ENCODE peak calls at places on chromosome 6, in seven cellular contexts. One of them, this sample, is unnamed.

GRCh38 chr6:1468126-1468525 is 78.8 kb downstream of the FOXF2 start:
- DNase-seq in stomach: no peak
- DNase-seq in tibial nerve: no peak
- DNase-seq in A549: no peak
- DNase-seq in ovary: no peak
- DNase-seq in GM12878: no peak
- DNase-seq in K562: no peak
- DNase-seq in this sample: no peak

GRCh38 chr6:79149884-79150283 is 71.8 kb upstream of the PHIP start:
- DNase-seq in stomach: no peak
- DNase-seq in tibial nerve: no peak
- DNase-seq in A549: no peak
- DNase-seq in ovary: no peak
- DNase-seq in GM12878: no peak
- DNase-seq in K562: no peak
- DNase-seq in this sample: no peak

GRCh38 chr6:96675617-96676016 is 112.7 kb downstream of the FHL5 start:
- DNase-seq in stomach: no peak
- DNase-seq in tibial nerve: no peak
- DNase-seq in A549: no peak
- DNase-seq in ovary: no peak
- DNase-seq in GM12878: no peak
- DNase-seq in K562: no peak
- DNase-seq in this sample: no peak

GRCh38 chr6:33428891-33429744 is 9.3 kb downstream of the SYNGAP1 start:
- DNase-seq in stomach: no peak
- DNase-seq in tibial nerve: no peak
- DNase-seq in A549: no peak
- DNase-seq in ovary: no peak
- DNase-seq in GM12878: no peak
- DNase-seq in K562: no peak
- DNase-seq in this sample: no peak

GRCh38 chr6:43506171-43506570 is 4.0 kb downstream of the LRRC73 start:
- DNase-seq in stomach: no peak
- DNase-seq in tibial nerve: no peak
- DNase-seq in A549: no peak
- DNase-seq in ovary: no peak
- DNase-seq in GM12878: no peak
- DNase-seq in K562: no peak
- DNase-seq in this sample: no peak

GRCh38 chr6:47366335-47366879 is 56.7 kb upstream of the TNFRSF21 start:
- DNase-seq in stomach: no peak
- DNase-seq in tibial nerve: no peak
- DNase-seq in A549: no peak
- DNase-seq in ovary: no peak
- DNase-seq in GM12878: no peak
- DNase-seq in K562: no peak
- DNase-seq in this sample: no peak

GRCh38 chr6:147043994-147044477 is 160.2 kb upstream of the STXBP5 start:
- DNase-seq in stomach: no peak
- DNase-seq in tibial nerve: no peak
- DNase-seq in A549: peak
- DNase-seq in ovary: no peak
- DNase-seq in GM12878: no peak
- DNase-seq in K562: no peak
- DNase-seq in this sample: no peak

GRCh38 chr6:42599558-42599957 is 35.7 kb downstream of the UBR2 start:
- DNase-seq in stomach: no peak
- DNase-seq in tibial nerve: no peak
- DNase-seq in A549: no peak
- DNase-seq in ovary: no peak
- DNase-seq in GM12878: no peak
- DNase-seq in K562: no peak
- DNase-seq in this sample: no peak

GRCh38 chr6:39823187-39823815 is 31.1 kb downstream of the DAAM2 start:
- DNase-seq in stomach: no peak
- DNase-seq in tibial nerve: peak
- DNase-seq in A549: no peak
- DNase-seq in ovary: peak
- DNase-seq in GM12878: no peak
- DNase-seq in K562: no peak
- DNase-seq in this sample: no peak

GRCh38 chr6:159831373-159831679 is 31.2 kb downstream of the PNLDC1 start:
- DNase-seq in stomach: peak
- DNase-seq in tibial nerve: no peak
- DNase-seq in A549: no peak
- DNase-seq in ovary: no peak
- DNase-seq in GM12878: no peak
- DNase-seq in K562: no peak
- DNase-seq in this sample: no peak

GRCh38 chr6:39365281-39366074 is 43.0 kb upstream of the KCNK16 start:
- DNase-seq in stomach: no peak
- DNase-seq in tibial nerve: no peak
- DNase-seq in A549: no peak
- DNase-seq in ovary: no peak
- DNase-seq in GM12878: no peak
- DNase-seq in K562: no peak
- DNase-seq in this sample: peak

DNA sequence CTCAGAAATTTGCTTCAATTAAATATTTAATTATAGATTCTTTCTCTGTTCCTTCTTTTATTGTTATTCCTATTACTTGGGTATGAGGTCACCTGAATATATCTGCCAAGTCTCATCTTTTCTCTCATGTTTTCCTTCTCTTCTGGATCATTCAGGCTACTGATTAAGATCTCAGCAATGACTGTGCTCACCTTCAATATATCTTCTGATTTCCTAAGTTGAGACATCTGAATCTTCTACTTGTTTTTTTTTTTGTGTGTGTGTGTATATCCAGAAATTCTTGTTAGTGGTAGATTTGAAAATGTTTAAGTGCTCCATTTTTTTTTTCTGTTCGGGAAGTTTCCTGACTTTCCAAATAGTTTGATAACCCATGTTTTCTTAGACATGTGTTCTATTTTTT is 108.0 kb downstream of the ADGRB3 start:
- DNase-seq in stomach: no peak
- DNase-seq in tibial nerve: no peak
- DNase-seq in A549: no peak
- DNase-seq in ovary: no peak
- DNase-seq in GM12878: no peak
- DNase-seq in K562: no peak
- DNase-seq in this sample: no peak
- TF ChIP-seq POLR2A in stomach: no peak
- TF ChIP-seq POLR2A in tibial nerve: no peak
- TF ChIP-seq POLR2A in A549: no peak
- TF ChIP-seq POLR2A in ovary: no peak
- TF ChIP-seq POLR2A in GM12878: no peak
- TF ChIP-seq POLR2A in K562: no peak
- TF ChIP-seq POLR2A in this sample: no peak

DNA sequence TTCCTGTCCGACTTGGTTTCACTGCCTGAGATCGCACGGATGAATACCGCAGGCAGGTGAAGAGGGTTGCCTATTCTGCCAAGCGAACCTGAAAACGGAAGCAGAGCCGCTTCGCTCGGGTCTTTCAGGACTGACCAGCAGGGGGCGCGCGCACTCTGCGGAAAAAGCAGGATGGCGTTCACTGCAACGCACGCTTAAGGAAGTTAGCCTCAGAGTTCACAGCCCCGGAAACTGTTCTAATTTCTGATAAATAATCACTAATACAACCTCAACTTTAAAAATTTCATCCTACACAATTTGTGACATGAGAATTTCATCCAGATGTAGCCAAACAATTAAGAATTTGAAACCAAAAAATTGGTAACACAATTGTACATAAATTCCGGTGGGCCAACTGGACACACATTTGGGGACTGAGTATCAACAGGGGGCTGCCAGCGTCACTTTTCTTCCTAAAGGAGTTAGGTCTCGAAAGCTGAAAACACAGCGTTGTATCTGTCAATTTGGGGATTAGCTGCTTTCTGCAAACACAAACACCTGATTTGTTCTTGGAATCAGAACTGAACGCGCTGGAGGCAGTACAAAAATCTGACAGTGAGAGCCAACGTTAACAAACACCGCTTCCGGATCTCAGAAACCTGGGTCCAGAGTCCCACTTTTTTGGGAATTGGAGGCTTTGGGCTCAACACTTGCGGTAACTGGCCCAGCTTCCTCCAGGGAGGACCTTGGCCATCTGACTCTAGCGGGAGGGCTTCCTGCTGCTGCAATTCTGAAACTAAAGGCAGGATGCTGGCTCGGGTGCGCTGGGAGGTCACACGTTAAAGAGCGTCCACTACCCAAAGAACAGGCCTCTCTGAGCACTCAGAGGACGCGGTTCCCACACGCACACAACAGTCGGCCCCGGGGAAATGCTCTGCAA is 8.8 kb downstream of the PXDC1 start:
- DNase-seq in stomach: peak
- DNase-seq in tibial nerve: peak
- DNase-seq in A549: peak
- DNase-seq in ovary: peak
- DNase-seq in GM12878: no peak
- DNase-seq in K562: peak
- DNase-seq in this sample: peak
- TF ChIP-seq EP300 in stomach: no peak
- TF ChIP-seq EP300 in tibial nerve: peak
- TF ChIP-seq EP300 in A549: no peak
- TF ChIP-seq EP300 in ovary: no peak
- TF ChIP-seq EP300 in GM12878: no peak
- TF ChIP-seq EP300 in K562: no peak
- TF ChIP-seq EP300 in this sample: no peak

GRCh38 chr6:53065266-53066058 is at the start of gene FBXO9:
- DNase-seq in stomach: peak
- DNase-seq in tibial nerve: no peak
- DNase-seq in A549: peak
- DNase-seq in ovary: peak
- DNase-seq in GM12878: no peak
- DNase-seq in K562: peak
- DNase-seq in this sample: peak
- TF ChIP-seq POLR2A in stomach: no peak
- TF ChIP-seq POLR2A in tibial nerve: peak
- TF ChIP-seq POLR2A in A549: peak
- TF ChIP-seq POLR2A in ovary: peak
- TF ChIP-seq POLR2A in GM12878: peak
- TF ChIP-seq POLR2A in K562: peak
- TF ChIP-seq POLR2A in this sample: peak

DNA sequence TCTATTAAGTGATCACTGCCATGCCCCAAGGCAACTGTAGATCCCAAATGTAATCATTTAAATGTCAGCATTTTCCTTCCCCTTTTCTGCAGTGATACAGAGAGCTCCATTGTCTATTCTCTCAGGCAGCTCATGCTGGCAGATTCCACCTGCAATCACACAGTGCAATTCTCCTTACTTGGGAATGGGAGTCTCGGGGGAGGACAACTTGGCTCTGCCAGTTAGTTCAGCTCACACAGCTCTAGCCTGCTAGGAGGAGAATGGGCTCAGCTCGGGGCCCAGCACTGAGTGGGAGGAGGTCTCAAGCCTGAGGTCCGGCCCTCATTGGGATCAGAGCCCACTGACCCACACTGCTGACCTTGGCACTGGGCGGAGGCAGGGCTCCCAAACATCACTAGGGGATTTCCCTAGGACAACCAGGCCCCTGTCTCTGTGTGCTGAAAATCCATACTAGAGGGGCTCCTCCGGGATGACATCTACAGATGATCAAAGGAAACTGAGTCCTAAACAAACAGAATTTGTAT is 109.2 kb upstream of the ASF1A start:
- DNase-seq in stomach: no peak
- DNase-seq in tibial nerve: no peak
- DNase-seq in A549: no peak
- DNase-seq in ovary: peak
- DNase-seq in GM12878: no peak
- DNase-seq in K562: no peak
- DNase-seq in this sample: peak
- TF ChIP-seq EP300 in stomach: no peak
- TF ChIP-seq EP300 in tibial nerve: no peak
- TF ChIP-seq EP300 in A549: no peak
- TF ChIP-seq EP300 in ovary: no peak
- TF ChIP-seq EP300 in GM12878: no peak
- TF ChIP-seq EP300 in K562: no peak
- TF ChIP-seq EP300 in this sample: no peak

GRCh38 chr6:163834226-163834970 is 419.9 kb downstream of the QKI start:
- DNase-seq in stomach: no peak
- DNase-seq in tibial nerve: no peak
- DNase-seq in A549: no peak
- DNase-seq in ovary: no peak
- DNase-seq in GM12878: no peak
- DNase-seq in K562: no peak
- DNase-seq in this sample: peak

GRCh38 chr6:163827157-163827556 is 412.6 kb downstream of the QKI start:
- DNase-seq in stomach: no peak
- DNase-seq in tibial nerve: no peak
- DNase-seq in A549: no peak
- DNase-seq in ovary: no peak
- DNase-seq in GM12878: no peak
- DNase-seq in K562: no peak
- DNase-seq in this sample: no peak

GRCh38 chr6:163828038-163828790 is 413.7 kb downstream of the QKI start:
- DNase-seq in stomach: no peak
- DNase-seq in tibial nerve: no peak
- DNase-seq in A549: no peak
- DNase-seq in ovary: no peak
- DNase-seq in GM12878: no peak
- DNase-seq in K562: no peak
- DNase-seq in this sample: peak

GRCh38 chr6:163831736-163832135 is 417.2 kb downstream of the QKI start:
- DNase-seq in stomach: no peak
- DNase-seq in tibial nerve: no peak
- DNase-seq in A549: no peak
- DNase-seq in ovary: no peak
- DNase-seq in GM12878: no peak
- DNase-seq in K562: no peak
- DNase-seq in this sample: no peak

DNA sequence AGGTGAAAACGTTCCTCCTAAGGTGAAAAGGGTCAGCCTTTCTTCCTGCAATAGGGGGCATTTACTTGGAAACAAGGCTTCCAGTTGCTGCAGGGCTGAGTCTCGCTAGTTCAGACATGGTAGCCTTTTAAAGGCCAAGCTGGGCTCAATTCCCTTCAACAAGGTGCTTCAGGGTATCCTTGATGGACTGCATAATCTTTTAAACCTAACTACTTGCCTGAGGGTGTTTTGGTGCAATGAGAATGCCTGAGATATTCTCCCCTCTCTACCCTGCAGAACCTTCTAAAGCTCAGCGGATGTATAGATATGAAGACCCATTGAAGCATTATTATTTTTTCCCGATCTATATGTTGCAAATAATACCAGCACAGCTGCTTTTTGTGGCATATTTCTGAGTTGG is 416.1 kb downstream of the QKI start:
- DNase-seq in stomach: no peak
- DNase-seq in tibial nerve: no peak
- DNase-seq in A549: no peak
- DNase-seq in ovary: no peak
- DNase-seq in GM12878: no peak
- DNase-seq in K562: no peak
- DNase-seq in this sample: no peak
- TF ChIP-seq POLR2A in stomach: no peak
- TF ChIP-seq POLR2A in tibial nerve: no peak
- TF ChIP-seq POLR2A in A549: no peak
- TF ChIP-seq POLR2A in ovary: no peak
- TF ChIP-seq POLR2A in GM12878: no peak
- TF ChIP-seq POLR2A in K562: no peak
- TF ChIP-seq POLR2A in this sample: no peak